ENCODE peak calls at places on chromosome 3, in ten cellular contexts. Y, O, Z, E, T, I, U, B, H and F are unnamed samples.

GRCh38 chr3:10983219-10983916 is 9.2 kb upstream of the SLC6A1 start:
- DNase-seq in B (no peak), U (no peak), T (peak), Y (peak), O (peak), H (peak), E (no peak), I (peak), Z (peak), F (peak)

GRCh38 chr3:24316887-24317383 is 177.7 kb downstream of the THRB start:
- DNase-seq in T (no peak), U (no peak), Y (no peak), B (no peak), Z (no peak), I (no peak), E (no peak), H (peak), O (no peak), F (no peak)

GRCh38 chr3:51686512-51687215 is 15.6 kb downstream of the TEX264 start:
- DNase-seq in E (peak), O (no peak), U (no peak), H (peak), Z (peak), I (no peak), Y (no peak), B (no peak), T (no peak), F (peak)

GRCh38 chr3:85007195-85008094 is 48.7 kb downstream of the CADM2 start:
- DNase-seq in T (no peak), B (no peak), H (no peak), Z (no peak), U (no peak), Y (no peak), E (no peak), I (no peak), O (no peak), F (no peak)

GRCh38 chr3:38721207-38721772 is 71.8 kb upstream of the SCN5A start:
- DNase-seq in Y (no peak), T (no peak), E (no peak), I (no peak), B (no peak), H (no peak), U (no peak), Z (no peak), O (no peak), F (no peak)

GRCh38 chr3:195259146-195259563 is 11.8 kb downstream of the XXYLT1 start:
- DNase-seq in B (no peak), T (no peak), Y (no peak), U (no peak), E (no peak), Z (no peak), O (peak), H (no peak), I (peak), F (no peak)

GRCh38 chr3:12175137-12175593 is 16.5 kb upstream of the TIMP4 start:
- DNase-seq in U (no peak), O (no peak), T (no peak), Z (no peak), E (no peak), Y (no peak), I (no peak), H (no peak), B (no peak), F (no peak)

GRCh38 chr3:170961616-170962400 is 53.4 kb upstream of the EIF5A2 start:
- DNase-seq in I (no peak), E (no peak), H (no peak), Z (no peak), O (peak), T (no peak), B (no peak), U (no peak), Y (peak), F (no peak)

GRCh38 chr3:10189557-10190374 is 25.0 kb downstream of the IRAK2 start:
- DNase-seq in U (peak), Z (no peak), O (peak), Y (peak), E (peak), I (peak), B (peak), H (peak), T (peak), F (peak)

GRCh38 chr3:44529927-44530326 is 25.1 kb upstream of the ZKSCAN7 start:
- DNase-seq in U (no peak), T (no peak), H (no peak), B (no peak), Y (no peak), O (peak), E (no peak), Z (no peak), I (no peak), F (no peak)

GRCh38 chr3:49255112-49255511 is 21.9 kb downstream of the C3orf62 start:
- DNase-seq in Z (no peak), Y (no peak), B (no peak), H (no peak), O (no peak), I (no peak), U (no peak), T (no peak), E (no peak), F (no peak)

GRCh38 chr3:10192953-10193691 is 28.4 kb downstream of the IRAK2 start:
- DNase-seq in Y (no peak), B (no peak), O (peak), I (peak), T (no peak), Z (no peak), E (peak), U (peak), H (peak), F (peak)

GRCh38 chr3:98360681-98361080 is 7.0 kb downstream of the OR5K4 start:
- DNase-seq in Y (no peak), H (no peak), E (no peak), O (no peak), U (no peak), B (no peak), T (no peak), Z (no peak), I (no peak), F (no peak)

GRCh38 chr3:188202358-188203138 is 48.6 kb downstream of the LPP start:
- DNase-seq in E (no peak), Z (no peak), I (peak), U (no peak), T (no peak), Y (no peak), B (no peak), O (no peak), H (no peak), F (no peak)

GRCh38 chr3:192130534-192131132 is 596.7 kb downstream of the FGF12 start:
- DNase-seq in H (peak), B (peak), Y (peak), O (peak), Z (no peak), U (peak), E (peak), T (peak), I (peak), F (peak)

GRCh38 chr3:29249829-29250228 is 31.0 kb upstream of the RBMS3 start:
- DNase-seq in I (no peak), Z (no peak), H (no peak), E (no peak), O (no peak), T (no peak), B (no peak), Y (no peak), U (no peak), F (no peak)

GRCh38 chr3:120348065-120348980 is 831 bp downstream of the LRRC58 start:
- DNase-seq in Y (peak), E (no peak), U (no peak), I (peak), Z (no peak), T (no peak), B (no peak), O (peak), H (no peak), F (no peak)

GRCh38 chr3:142973217-142974009 is 9.9 kb upstream of the PAQR9 start:
- DNase-seq in H (no peak), T (no peak), O (no peak), I (no peak), E (no peak), Z (no peak), U (no peak), Y (no peak), B (no peak), F (no peak)

GRCh38 chr3:186810597-186810996 is 4.3 kb upstream of the RFC4 start:
- DNase-seq in T (no peak), B (no peak), O (no peak), I (no peak), Y (no peak), E (no peak), Z (no peak), H (no peak), U (no peak), F (no peak)

GRCh38 chr3:58028902-58029301 is 20.7 kb downstream of the FLNB start:
- DNase-seq in T (no peak), B (no peak), H (no peak), Y (no peak), O (no peak), Z (no peak), I (no peak), E (no peak), U (no peak), F (no peak)

GRCh38 chr3:151256761-151257160 is 21.6 kb downstream of the P2RY14 start:
- DNase-seq in T (no peak), H (no peak), U (no peak), E (no peak), O (no peak), Z (no peak), B (no peak), Y (no peak), I (no peak), F (no peak)

GRCh38 chr3:129824926-129825541 is 68.5 kb downstream of the TMCC1 start:
- DNase-seq in H (peak), B (no peak), T (peak), I (peak), E (peak), U (no peak), Z (no peak), Y (no peak), O (peak), F (peak)

GRCh38 chr3:20741381-20741780 is 555.4 kb upstream of the SGO1 start:
- DNase-seq in O (no peak), T (no peak), E (no peak), Z (no peak), B (no peak), I (no peak), H (no peak), Y (no peak), U (no peak), F (no peak)

GRCh38 chr3:107235923-107236315 is 141.3 kb upstream of the CCDC54 start:
- DNase-seq in Z (peak), B (no peak), U (peak), H (peak), E (peak), O (peak), I (peak), Y (peak), T (peak), F (peak)

GRCh38 chr3:107238787-107239186 is 138.5 kb upstream of the CCDC54 start:
- DNase-seq in E (no peak), H (no peak), Y (no peak), Z (no peak), I (no peak), B (no peak), O (no peak), T (no peak), U (no peak), F (no peak)

GRCh38 chr3:107236661-107237375 is 140.4 kb upstream of the CCDC54 start:
- DNase-seq in E (no peak), I (no peak), H (no peak), Y (no peak), Z (no peak), O (no peak), T (no peak), B (no peak), U (no peak), F (no peak)

GRCh38 chr3:107239703-107240102 is 137.5 kb upstream of the CCDC54 start:
- DNase-seq in B (no peak), O (no peak), I (no peak), H (no peak), E (no peak), T (no peak), Y (no peak), U (no peak), Z (no peak), F (no peak)

DNA sequence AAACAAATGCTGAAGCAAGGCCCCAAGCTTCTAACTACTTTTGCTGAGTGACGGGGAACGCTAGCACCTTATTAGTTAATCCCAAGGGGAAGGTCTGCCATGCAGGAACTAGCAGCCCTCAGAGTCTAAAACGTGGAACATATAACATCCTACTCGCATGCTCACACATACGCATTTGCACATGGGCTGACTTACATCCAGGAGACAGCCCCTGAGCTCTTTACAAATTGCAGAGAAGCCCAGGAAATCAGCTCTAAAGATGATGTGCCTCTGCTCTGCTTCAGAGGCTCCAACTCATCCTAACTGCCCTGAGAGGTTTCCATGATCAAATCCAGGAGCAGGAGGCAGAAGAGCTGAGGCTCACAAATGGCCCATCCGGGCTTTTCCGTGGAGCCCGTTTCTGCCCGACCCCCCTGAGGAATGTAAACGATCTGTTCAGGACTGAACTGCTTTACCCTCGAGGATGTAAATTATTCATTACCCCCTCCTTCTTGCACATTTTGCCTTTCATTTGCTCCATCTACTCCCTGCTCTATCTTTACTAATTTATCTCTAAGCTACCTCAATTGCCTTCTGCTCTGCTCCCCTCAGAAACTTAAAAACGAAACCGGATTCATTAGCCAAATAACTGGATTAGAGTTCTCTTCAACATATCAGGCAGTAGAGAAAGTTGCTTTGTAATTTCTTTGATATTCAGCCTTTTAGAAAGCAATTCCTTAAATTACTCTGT is 141.9 kb upstream of the CCDC54 start:
- DNase-seq in B (no peak), I (no peak), H (no peak), Z (no peak), E (no peak), U (no peak), O (no peak), T (no peak), Y (no peak), F (peak)
- TF ChIP-seq POLR2A in B (no peak), I (no peak), H (no peak), Z (no peak), E (no peak), U (no peak), O (no peak), T (no peak), Y (no peak), F (no peak)

DNA sequence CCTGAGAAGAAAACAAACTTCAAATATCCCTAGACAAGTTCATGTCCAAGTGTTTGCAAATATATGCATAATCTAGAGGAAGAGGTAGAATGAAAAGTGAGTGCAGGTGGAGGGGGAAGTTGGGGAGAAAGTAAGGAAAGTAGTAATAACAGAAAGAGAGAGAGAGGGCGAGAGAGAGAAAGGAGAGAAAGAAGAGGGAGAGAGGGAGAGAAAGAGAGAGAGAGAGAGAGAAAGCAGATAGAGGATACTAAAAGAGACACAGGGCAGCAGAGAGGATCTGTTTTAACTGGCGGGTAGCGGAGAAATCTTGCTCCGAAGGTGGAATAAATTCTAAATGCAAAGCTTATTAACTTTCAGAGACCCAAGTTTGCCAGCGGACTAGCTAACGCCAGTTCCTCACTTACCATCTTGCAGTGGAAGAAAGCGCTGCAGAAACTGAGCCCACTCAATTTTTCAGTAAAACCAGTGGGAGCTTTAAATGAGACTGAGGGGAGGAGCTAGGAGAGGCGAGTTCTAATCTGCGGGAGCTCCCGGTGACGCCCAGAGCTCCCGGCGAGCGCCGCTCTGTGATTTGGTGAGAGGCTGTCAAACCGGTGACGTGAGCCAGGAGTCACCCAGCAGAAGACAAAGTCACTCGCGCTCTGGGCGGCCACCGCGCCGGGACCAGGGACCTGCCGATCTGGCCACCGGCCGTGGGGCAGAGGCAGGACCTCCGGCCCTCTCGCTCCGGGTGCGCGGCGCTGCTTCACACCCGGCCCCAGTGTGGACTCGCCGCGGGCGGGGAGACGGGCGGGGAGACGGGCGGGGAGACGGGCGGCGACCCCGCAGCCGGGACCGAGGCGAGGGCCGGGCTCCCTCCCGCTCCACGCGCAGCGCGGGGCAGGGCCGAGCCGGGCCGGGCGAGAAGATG is at the start of gene GMNC:
- DNase-seq in Z (peak), H (peak), Y (peak), E (no peak), T (peak), O (peak), B (peak), I (peak), U (peak), F (peak)
- TF ChIP-seq POLR2A in Z (no peak), H (no peak), Y (no peak), E (no peak), T (peak), O (no peak), B (no peak), I (no peak), U (peak), F (peak)

GRCh38 chr3:4978259-4978965 is 825 bp upstream of the BHLHE40 start:
- DNase-seq in U (peak), I (peak), E (peak), Y (peak), T (peak), O (peak), B (peak), H (peak), Z (peak), F (peak)

GRCh38 chr3:4980229-4981159 is 1.3 kb downstream of the BHLHE40 start:
- DNase-seq in T (peak), E (peak), B (peak), U (peak), I (peak), Y (peak), O (peak), Z (peak), H (peak), F (peak)

GRCh38 chr3:4978966-4979400 is 254 bp upstream of the BHLHE40 start:
- DNase-seq in Z (peak), Y (peak), O (peak), H (peak), E (peak), U (peak), I (peak), B (peak), T (peak), F (peak)

GRCh38 chr3:4981160-4981687 is 2.0 kb downstream of the BHLHE40 start:
- DNase-seq in Z (no peak), H (no peak), E (no peak), B (no peak), T (no peak), U (no peak), I (no peak), O (peak), Y (no peak), F (no peak)

GRCh38 chr3:4979401-4980228 is at the start of gene BHLHE40:
- DNase-seq in U (no peak), H (peak), Z (no peak), I (no peak), E (no peak), B (no peak), O (peak), T (no peak), Y (peak), F (peak)
- TF ChIP-seq POLR2A in U (peak), H (peak), Z (peak), I (peak), E (peak), B (peak), O (peak), T (peak), Y (no peak), F (peak)

GRCh38 chr3:13416002-13416793 is 3.9 kb downstream of the NUP210 start:
- DNase-seq in B (no peak), O (no peak), Y (no peak), Z (no peak), I (no peak), E (no peak), T (no peak), H (no peak), U (no peak), F (no peak)

GRCh38 chr3:13415236-13416001 is 4.7 kb downstream of the NUP210 start:
- DNase-seq in B (no peak), Y (no peak), Z (no peak), U (no peak), E (no peak), I (no peak), H (no peak), O (no peak), T (no peak), F (no peak)

GRCh38 chr3:13408890-13409289 is 11.2 kb downstream of the NUP210 start:
- DNase-seq in Y (no peak), I (no peak), H (no peak), O (no peak), B (no peak), Z (no peak), E (no peak), U (no peak), T (no peak), F (no peak)

GRCh38 chr3:13411186-13411860 is 8.8 kb downstream of the NUP210 start:
- DNase-seq in B (no peak), Z (no peak), T (no peak), I (no peak), U (no peak), E (no peak), H (no peak), O (no peak), Y (no peak), F (no peak)

DNA sequence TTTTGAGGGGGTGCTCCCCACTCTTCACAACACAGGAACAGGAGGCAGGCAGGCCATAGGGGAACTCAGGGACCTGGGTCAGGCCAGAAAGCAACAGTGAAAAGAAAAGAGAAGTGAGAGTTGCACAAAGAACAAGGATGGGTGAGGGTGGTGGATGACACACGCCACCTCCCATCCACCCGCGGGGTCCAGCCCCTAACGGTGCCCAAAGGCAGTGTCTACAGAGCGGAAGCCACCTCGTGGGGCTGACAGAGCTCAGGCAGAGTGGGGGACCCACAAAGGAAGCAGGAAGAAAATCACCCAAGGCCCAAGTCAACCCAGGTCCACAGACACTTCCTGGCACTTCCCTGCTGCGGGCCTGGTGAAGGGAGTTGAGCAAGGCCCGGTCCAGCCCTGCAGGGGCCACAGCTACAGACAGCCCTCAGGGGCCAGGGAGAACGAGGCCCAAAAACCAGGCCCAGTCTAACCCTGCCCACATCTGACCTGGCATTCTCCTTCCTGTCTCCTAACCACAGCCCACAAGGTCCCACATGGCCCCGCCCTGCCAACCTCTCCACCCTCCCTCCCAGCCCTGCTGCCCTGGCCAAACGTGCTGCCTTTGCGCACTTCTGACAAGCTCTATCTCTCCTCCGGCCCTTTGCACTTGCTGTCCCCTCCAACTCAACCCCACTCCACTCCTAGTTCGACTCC is 5.9 kb downstream of the NUP210 start:
- DNase-seq in I (no peak), U (no peak), H (peak), O (no peak), E (peak), T (no peak), B (no peak), Y (peak), Z (peak), F (peak)
- TF ChIP-seq POLR2A in I (no peak), U (no peak), H (peak), O (no peak), E (peak), T (no peak), B (no peak), Y (no peak), Z (peak), F (no peak)

GRCh38 chr3:160399347-160400047 is at the start of gene SMC4:
- DNase-seq in B (peak), U (no peak), H (peak), T (peak), Z (peak), O (peak), I (peak), E (peak), Y (peak), F (peak)
- TF ChIP-seq POLR2A in B (no peak), U (peak), H (peak), T (peak), Z (peak), O (peak), I (peak), E (peak), Y (no peak), F (peak)